ENCODE peak calls at places on chromosome 1, in eight cellular contexts. X is kidney epithelial cell; R is AML-193; E is NCI-H1092; Z is astrocyte; F is hepatocyte; N is AG10803; W is activated CD4-positive, alpha-beta T cell treated with anti-CD3 and anti-CD28 coated beads, Interleukin-2, amount 50 U/mL, for 1 hour. U is an unnamed sample.

GRCh38 chr1:92118826-92119225 is 38.7 kb downstream of the BTBD8 start:
- DNase-seq in E (no peak), F (no peak), X (peak), W (no peak), N (no peak), Z (peak), R (no peak), U (no peak)

GRCh38 chr1:237562247-237562823 is 328.4 kb downstream of the ZP4 start:
- DNase-seq in N (peak), R (peak), X (peak), F (peak), E (peak), Z (peak), W (no peak), U (peak)

GRCh38 chr1:176193663-176194062 is 13.4 kb downstream of the COP1 start:
- DNase-seq in Z (no peak), N (no peak), X (no peak), E (no peak), W (no peak), F (no peak), R (no peak), U (no peak)

GRCh38 chr1:234840253-234840652 is 230.3 kb upstream of the IRF2BP2 start:
- DNase-seq in R (no peak), X (no peak), Z (no peak), E (peak), N (no peak), F (no peak), W (no peak), U (peak)

GRCh38 chr1:103516693-103517092 is 8.8 kb upstream of the RNPC3 start:
- DNase-seq in X (no peak), W (no peak), E (no peak), R (no peak), F (no peak), N (peak), Z (peak), U (no peak)

GRCh38 chr1:44031051-44031899 is at the start of gene SLC6A9:
- DNase-seq in N (peak), R (no peak), E (no peak), W (peak), X (no peak), Z (peak), F (peak), U (peak)

GRCh38 chr1:35808376-35809155 is 750 bp downstream of the AGO4 start:
- DNase-seq in E (no peak), Z (peak), F (peak), W (peak), X (no peak), R (no peak), N (peak), U (peak)

GRCh38 chr1:112926858-112927257 is 29.1 kb downstream of the SLC16A1 start:
- DNase-seq in E (no peak), W (no peak), X (no peak), N (no peak), F (no peak), R (no peak), Z (no peak), U (no peak)

GRCh38 chr1:204828352-204828850 is 42.3 kb upstream of the NFASC start:
- DNase-seq in F (peak), X (no peak), Z (peak), R (no peak), N (peak), E (peak), W (no peak), U (peak)